ENCODE peak calls at places on chromosomes 7 and 10, in six cellular contexts. M is HFFc6, O is WTC11, Z is A549, U is ascending aorta, K is HepG2. I is an unnamed sample.

GRCh38 chr10:50385610-50386009 is 134.3 kb upstream of the ASAH2 start:
- DNase-seq in O (no peak), K (peak), Z (no peak), M (no peak), U (no peak), I (no peak)

GRCh38 chr10:25682203-25682950 is 251.7 kb upstream of the MYO3A start:
- DNase-seq in M (no peak), K (no peak), O (peak), Z (peak), U (no peak), I (no peak)

GRCh38 chr7:106523482-106523881 is 137.5 kb downstream of the CCDC71L start:
- DNase-seq in O (no peak), Z (no peak), U (no peak), K (no peak), M (no peak), I (no peak)

GRCh38 chr10:35784751-35785150 is 142.7 kb upstream of the FZD8 start:
- DNase-seq in K (no peak), M (no peak), U (no peak), Z (no peak), O (no peak), I (no peak)

GRCh38 chr7:31096198-31096881 is 44.2 kb downstream of the ADCYAP1R1 start:
- DNase-seq in K (no peak), O (no peak), M (no peak), Z (no peak), U (peak), I (no peak)

GRCh38 chr7:55775051-55775420 is 87.5 kb downstream of the SEPTIN14 start:
- DNase-seq in O (no peak), M (no peak), Z (no peak), K (no peak), U (no peak), I (no peak)

GRCh38 chr7:130961128-130961601 is 227.2 kb upstream of the KLF14 start:
- DNase-seq in O (no peak), M (no peak), K (no peak), U (no peak), Z (no peak), I (no peak)

GRCh38 chr10:35872666-35873065 is 230.6 kb upstream of the FZD8 start:
- DNase-seq in U (no peak), K (no peak), M (no peak), O (no peak), Z (no peak), I (no peak)

DNA sequence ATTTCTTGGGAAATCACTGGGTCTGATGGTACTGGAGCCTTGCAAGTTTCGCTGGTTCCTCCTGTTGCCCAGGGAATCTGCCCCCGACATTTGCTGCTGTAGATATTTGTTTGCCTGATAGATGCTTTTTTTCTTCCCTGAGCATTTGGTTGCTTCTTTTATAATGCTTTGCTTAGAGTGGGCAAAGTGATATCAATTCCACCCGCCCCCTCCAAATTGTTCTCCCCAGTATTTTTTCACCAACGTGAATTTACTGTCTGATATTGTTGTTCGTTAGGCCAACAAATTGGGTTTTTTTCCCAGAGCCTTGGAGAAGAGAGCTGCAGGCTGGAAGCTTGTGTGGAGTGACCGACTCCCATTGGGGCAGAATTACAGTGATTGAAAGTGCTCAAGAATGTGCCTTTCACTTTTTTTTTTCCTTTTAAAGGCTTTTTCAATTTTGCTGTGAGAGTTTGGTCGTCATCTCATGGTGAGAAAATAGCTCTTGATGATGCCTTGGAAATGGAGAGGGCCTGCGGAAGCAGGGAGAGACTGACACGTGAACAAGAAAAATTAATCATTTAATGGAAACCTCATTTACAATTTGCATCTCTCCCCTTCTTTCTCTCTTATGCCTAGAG is 2.5 kb downstream of the GRK5 start:
- DNase-seq in M (no peak), Z (no peak), U (no peak), K (no peak), O (no peak), I (no peak)
- TF ChIP-seq CTCF in M (no peak), Z (no peak), U (no peak), K (no peak), O (no peak), I (peak)

GRCh38 chr7:33422825-33423645 is 293.7 kb downstream of the BBS9 start:
- DNase-seq in M (no peak), O (no peak), K (no peak), U (no peak), Z (no peak), I (no peak)

GRCh38 chr7:33421384-33421783 is 292.0 kb downstream of the BBS9 start:
- DNase-seq in M (no peak), U (no peak), K (no peak), Z (no peak), O (no peak), I (no peak)

GRCh38 chr7:33420311-33420710 is 290.9 kb downstream of the BBS9 start:
- DNase-seq in O (no peak), U (no peak), M (no peak), K (no peak), Z (no peak), I (no peak)

GRCh38 chr7:33425385-33425784 is 296.0 kb downstream of the BBS9 start:
- DNase-seq in Z (no peak), K (no peak), M (no peak), O (no peak), U (no peak), I (no peak)

DNA sequence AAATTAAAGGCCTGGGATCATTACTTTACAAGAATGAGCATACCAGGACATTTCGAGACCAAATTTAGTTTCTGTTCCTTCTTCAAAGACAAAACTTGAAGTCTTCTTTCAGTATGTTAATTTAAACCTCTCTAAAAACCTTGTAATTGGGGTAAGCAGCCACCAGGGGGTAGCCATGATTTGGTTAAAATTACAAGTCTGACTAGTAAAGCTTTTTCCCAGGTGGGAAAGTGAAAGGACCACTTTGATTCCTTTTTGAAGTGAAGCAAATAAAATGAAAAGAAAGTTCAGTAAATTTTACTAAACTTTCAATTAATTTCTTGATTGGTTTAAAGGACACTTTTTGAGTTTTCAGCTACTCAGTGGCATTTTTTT is 294.3 kb downstream of the BBS9 start:
- DNase-seq in M (no peak), K (peak), U (no peak), Z (peak), O (peak), I (no peak)
- TF ChIP-seq CTCF in M (peak), K (peak), U (no peak), Z (peak), O (peak), I (peak)

DNA sequence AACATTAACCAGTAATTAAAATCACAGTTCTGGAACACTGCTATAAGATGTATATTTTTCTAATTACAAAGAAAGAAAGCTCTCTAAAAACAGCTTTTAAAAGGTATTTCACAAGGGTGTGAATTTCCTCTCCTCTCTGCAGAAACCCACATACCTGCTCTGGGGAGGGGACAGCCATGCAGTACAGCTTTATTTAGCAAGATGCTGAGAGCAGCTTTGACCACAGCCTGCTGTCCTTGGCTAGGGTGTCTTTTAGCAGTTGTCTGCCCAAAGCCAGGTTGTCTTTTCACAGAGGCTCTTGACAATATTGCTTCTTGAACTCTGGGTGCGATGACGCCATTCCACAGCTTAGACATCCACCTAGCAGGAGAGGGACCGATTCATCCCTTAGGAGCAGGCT is 148.3 kb downstream of the CTTNBP2 start:
- DNase-seq in K (no peak), Z (no peak), M (no peak), O (no peak), U (no peak), I (no peak)
- TF ChIP-seq CTCF in K (no peak), Z (no peak), M (no peak), O (no peak), U (no peak), I (no peak)

GRCh38 chr7:80922254-80923049 is 3.6 kb upstream of the SEMA3C start:
- DNase-seq in K (no peak), M (no peak), O (no peak), U (no peak), Z (no peak), I (no peak)

GRCh38 chr7:80918406-80918805 is 445 bp downstream of the SEMA3C start:
- DNase-seq in O (no peak), K (no peak), U (no peak), Z (no peak), M (no peak), I (no peak)

GRCh38 chr7:80921130-80921529 is 2.3 kb upstream of the SEMA3C start:
- DNase-seq in U (no peak), K (no peak), Z (no peak), O (no peak), M (no peak), I (no peak)

GRCh38 chr7:80918909-80919721 is at the start of gene SEMA3C:
- DNase-seq in Z (peak), O (peak), M (peak), U (peak), K (peak), I (peak)

DNA sequence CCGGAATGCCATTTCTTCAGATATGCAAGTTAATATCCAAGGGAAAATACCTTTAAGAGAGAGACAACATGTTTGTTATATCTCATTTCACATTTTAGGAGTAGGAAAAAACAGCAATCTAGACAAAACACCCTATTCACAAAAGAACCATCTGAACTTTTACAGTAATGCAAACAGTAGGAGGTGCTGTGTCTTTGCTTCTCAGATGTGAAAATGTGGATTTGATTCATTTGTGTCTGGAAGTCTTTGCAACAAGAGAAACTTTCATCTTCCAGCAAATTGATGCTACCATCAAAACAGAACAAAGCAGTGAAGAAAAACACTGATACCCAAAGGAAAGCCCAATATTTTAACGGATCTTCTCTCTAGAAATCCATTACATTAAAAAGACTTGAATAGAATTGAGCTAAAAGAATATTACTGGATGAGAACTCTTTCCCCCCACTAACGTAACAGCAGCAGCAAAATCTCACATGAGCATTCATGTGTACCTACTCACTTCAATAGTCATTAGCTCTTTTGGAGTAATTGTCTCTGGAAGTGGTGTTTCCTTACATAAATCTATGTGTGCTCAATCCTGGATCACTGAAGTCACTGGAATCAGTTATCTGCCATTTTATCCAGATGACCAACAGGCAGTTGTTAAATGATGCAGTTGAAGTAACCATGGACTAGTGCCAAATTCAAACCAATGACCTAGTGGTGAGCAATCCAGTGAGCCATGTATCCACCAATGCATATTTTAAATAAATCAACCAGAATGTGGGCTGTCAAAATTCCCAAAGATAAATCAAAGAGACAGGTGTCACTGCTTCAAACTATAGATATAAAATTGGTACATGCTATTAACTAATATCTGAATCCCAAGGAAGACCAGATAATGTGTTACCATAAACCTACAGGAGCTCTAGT is 1.8 kb downstream of the SEMA3C start:
- DNase-seq in M (peak), K (no peak), Z (peak), O (no peak), U (no peak), I (no peak)
- TF ChIP-seq CTCF in M (peak), K (peak), Z (peak), O (no peak), U (peak), I (peak)

DNA sequence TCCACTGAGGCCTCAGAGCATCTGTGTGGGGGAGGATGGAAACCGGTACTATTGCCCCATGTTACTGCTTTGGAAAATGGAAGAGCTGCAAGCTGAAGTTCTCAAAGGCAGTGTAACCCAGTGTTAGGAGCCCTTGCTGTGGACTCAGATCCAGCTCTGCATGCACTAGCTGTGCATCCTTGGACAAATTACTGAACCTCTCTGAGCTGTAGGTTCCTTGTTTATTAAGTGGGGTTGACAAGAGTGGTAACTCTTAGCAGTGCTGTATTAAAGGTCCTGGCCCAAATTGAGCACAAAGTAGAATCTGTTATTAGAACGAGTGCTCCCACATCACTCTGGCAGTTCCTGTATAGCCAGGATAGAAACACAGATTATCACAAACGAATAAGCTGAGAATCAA is 234.2 kb downstream of the USP6NL start:
- DNase-seq in U (no peak), K (no peak), Z (no peak), M (no peak), O (no peak), I (no peak)
- TF ChIP-seq CTCF in U (no peak), K (no peak), Z (no peak), M (no peak), O (no peak), I (no peak)